ENCODE peak calls at places on chromosomes 7 and 10, in eight cellular contexts. G is left ventricle myocardium inferior, V is uterus, T is neural progenitor cell, Y is psoas muscle, S is fibroblast of the aortic adventitia, W is AG09309, R is AG04450. H is an unnamed sample.

GRCh38 chr10:79375321-79376077 is 28.2 kb downstream of the PPIF start:
- DNase-seq in T (no peak), V (no peak), S (peak; percentile 54), W (no peak), Y (no peak), G (no peak), R (no peak), H (no peak)

GRCh38 chr10:129755075-129756020 is 208.7 kb downstream of the EBF3 start:
- DNase-seq in S (no peak), W (no peak), V (no peak), T (no peak), R (no peak), G (no peak), Y (no peak), H (no peak)

GRCh38 chr10:46216836-46217748 is 69.7 kb upstream of the ANTXRL start:
- DNase-seq in G (no peak), V (no peak), S (no peak), T (no peak), W (no peak), R (no peak), Y (no peak), H (no peak)

GRCh38 chr7:16428182-16428581 is 6.8 kb upstream of the CRPPA start:
- DNase-seq in R (no peak), V (no peak), S (no peak), W (no peak), G (no peak), Y (no peak), T (no peak), H (no peak)

GRCh38 chr7:101926265-101926664 is 108.8 kb downstream of the CUX1 start:
- DNase-seq in Y (no peak), R (no peak), T (no peak), S (no peak), V (no peak), G (no peak), W (no peak), H (no peak)

GRCh38 chr7:108358553-108358952 is 97.7 kb downstream of the NRCAM start:
- DNase-seq in T (no peak), G (no peak), W (peak; percentile 55), S (peak; percentile 92), V (no peak), R (peak; percentile 6), Y (no peak), H (peak; percentile 62)

GRCh38 chr10:132880148-132880981 is 62.0 kb downstream of the CFAP46 start:
- DNase-seq in T (no peak), S (no peak), Y (no peak), R (no peak), W (no peak), G (no peak), V (no peak), H (no peak)

GRCh38 chr7:69819306-69819705 is 221.0 kb downstream of the AUTS2 start:
- DNase-seq in W (no peak), S (no peak), V (no peak), R (no peak), G (no peak), Y (no peak), T (peak; percentile 34), H (no peak)

GRCh38 chr10:73644015-73644743 is 2.9 kb upstream of the MYOZ1 start:
- DNase-seq in W (peak; percentile 33), Y (no peak), S (peak; percentile 84), G (no peak), T (peak; percentile 83), R (no peak), V (peak; percentile 59), H (peak; percentile 41)

GRCh38 chr10:118596426-118597124 is 1.1 kb upstream of the PRLHR start:
- DNase-seq in W (no peak), G (no peak), S (no peak), Y (no peak), T (peak; percentile 81), V (no peak), R (no peak), H (no peak)

GRCh38 chr7:126778101-126778500 is 474.6 kb downstream of the GRM8 start:
- DNase-seq in S (no peak), G (no peak), Y (no peak), W (no peak), T (no peak), R (no peak), V (no peak), H (no peak)

GRCh38 chr10:122911889-122912484 is 1.6 kb downstream of the FAM24A start:
- DNase-seq in V (no peak), R (no peak), S (peak; percentile 53), W (no peak), T (peak; percentile 87), Y (peak; percentile 17), G (no peak), H (no peak)

GRCh38 chr10:43874984-43875383 is 226.3 kb upstream of the ZNF32 start:
- DNase-seq in S (no peak), T (no peak), R (no peak), G (no peak), W (no peak), V (no peak), Y (no peak), H (no peak)

GRCh38 chr10:43461950-43462349 is 25.0 kb downstream of the ZNF487 start:
- DNase-seq in R (peak; percentile 66), G (no peak), W (peak; percentile 63), Y (no peak), S (peak; percentile 94), T (peak; percentile 86), V (no peak), H (peak; percentile 68)

DNA sequence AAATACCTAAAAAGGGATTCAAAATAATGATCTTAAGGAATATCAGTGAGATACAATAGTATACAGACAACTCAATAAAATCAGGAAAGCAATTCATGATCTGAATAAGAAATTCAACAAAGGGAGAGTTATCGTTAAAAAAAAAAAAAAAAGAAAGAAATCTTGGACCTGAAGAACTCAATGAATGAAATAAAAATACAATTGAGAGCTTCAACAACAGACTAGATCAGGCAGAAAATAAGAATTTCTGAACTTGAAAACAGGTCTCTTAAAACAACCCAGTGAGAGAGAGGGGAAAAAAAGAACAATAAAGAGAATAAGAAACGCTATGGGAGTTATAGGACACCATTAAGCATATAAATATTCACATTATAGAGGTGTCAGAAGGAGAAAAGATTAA is 72.0 kb upstream of the MACROH2A2 start:
- DNase-seq in R (no peak), S (no peak), V (no peak), G (no peak), Y (no peak), W (no peak), T (no peak), H (no peak)
- TF ChIP-seq CTCF in R (no peak), S (no peak), V (no peak), G (no peak), Y (no peak), W (no peak), T (no peak), H (no peak)

GRCh38 chr7:105295626-105296352 is 92.9 kb downstream of the SRPK2 start:
- DNase-seq in W (no peak), G (no peak), S (no peak), T (no peak), R (no peak), V (no peak), Y (no peak), H (no peak)
- TF ChIP-seq CTCF in W (no peak), G (no peak), S (no peak), T (no peak), R (no peak), V (no peak), Y (no peak), H (no peak)

GRCh38 chr10:109957092-109957797 is 33.9 kb upstream of the XPNPEP1 start:
- DNase-seq in V (no peak), W (no peak), Y (no peak), R (no peak), S (no peak), G (no peak), T (no peak), H (no peak)

GRCh38 chr10:109953745-109954144 is 30.4 kb upstream of the XPNPEP1 start:
- DNase-seq in G (no peak), R (no peak), T (no peak), S (peak; percentile 81), W (no peak), V (no peak), Y (no peak), H (no peak)

GRCh38 chr10:109958059-109958458 is 34.7 kb upstream of the XPNPEP1 start:
- DNase-seq in W (no peak), Y (no peak), S (no peak), T (no peak), R (no peak), G (no peak), V (no peak), H (no peak)

GRCh38 chr10:109959571-109960145 is 36.3 kb upstream of the XPNPEP1 start:
- DNase-seq in G (no peak), R (no peak), S (no peak), W (no peak), V (no peak), Y (no peak), T (no peak), H (no peak)

DNA sequence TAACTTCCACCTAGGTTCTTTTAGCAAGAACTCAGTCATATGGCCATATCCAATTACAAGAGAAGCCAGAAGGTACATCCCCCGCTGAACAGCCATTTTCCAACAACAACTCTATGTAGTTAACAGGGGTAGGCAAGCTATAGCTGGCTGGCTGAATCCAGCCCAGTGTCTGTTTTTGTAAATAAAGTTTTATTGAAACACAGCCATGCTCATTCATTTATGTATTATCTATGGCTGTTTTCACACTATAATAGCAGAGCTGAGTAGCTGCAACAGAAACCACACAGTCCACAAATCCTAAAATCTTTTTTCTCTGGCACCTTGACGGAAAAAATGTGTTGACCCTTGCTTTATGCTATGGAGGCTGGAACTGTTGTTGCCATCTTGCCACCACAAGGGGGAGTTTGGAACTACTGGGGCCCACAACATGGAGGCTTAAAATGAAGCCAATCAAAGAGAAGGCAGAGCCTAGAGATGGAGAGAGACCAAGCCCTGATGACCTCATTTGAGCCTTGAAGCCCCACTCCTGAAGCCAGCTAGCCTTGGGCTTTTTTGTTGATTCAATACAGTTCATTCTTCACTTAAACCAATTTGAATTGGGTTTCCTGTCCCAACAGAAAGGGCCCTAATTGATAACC is 33.3 kb upstream of the XPNPEP1 start:
- DNase-seq in V (no peak), S (peak; percentile 58), Y (no peak), R (no peak), T (peak; percentile 55), G (no peak), W (no peak), H (no peak)
- TF ChIP-seq CTCF in V (peak; percentile 18), S (peak; percentile 57), Y (peak; percentile 20), R (peak; percentile 61), T (peak; percentile 68), G (peak; percentile 51), W (peak; percentile 63), H (peak; percentile 39)

DNA sequence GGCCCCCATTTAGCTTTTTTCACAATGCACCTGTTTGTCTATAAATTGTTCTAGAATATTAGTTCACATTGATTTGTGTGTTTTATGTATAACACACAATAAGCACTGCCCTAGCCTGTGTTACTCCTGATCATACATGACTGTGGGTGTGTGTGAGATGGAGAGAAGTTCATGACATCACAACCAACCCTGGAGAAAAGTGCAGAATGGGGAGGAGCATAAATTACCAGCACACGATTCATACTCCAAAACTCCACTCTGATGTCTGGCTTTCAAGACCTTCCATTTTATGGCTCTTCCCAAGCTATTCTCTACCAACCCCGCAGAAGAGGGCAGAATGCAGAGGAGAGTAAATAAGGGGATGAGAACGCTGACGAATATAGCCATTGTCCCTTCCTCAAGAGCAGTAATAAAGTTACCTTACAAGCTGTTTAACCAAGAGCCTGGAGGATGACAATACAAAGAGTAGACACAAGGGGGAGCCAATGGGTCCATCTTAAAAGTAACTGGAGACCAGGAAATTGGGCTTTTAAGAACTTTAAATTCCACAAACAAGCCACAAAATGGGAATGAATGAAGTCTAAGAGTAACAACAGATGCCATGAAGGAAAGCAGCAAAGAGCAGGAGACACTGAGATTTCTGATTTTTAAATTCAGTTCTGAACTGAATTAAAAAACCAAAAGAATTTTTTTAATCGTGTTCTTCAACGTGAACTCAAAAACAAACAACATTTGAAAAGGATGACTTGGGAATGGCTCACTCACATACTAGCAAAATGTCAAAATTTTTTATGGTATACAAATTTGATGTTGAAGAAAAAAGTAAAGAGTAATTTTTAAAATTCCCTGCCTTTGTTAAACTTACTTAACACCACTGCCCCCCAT is 159.6 kb downstream of the PARD3 start:
- DNase-seq in V (no peak), T (peak; percentile 72), Y (no peak), W (peak; percentile 45), G (no peak), R (peak; percentile 39), S (peak; percentile 86), H (peak; percentile 37)
- TF ChIP-seq CTCF in V (peak; percentile 65), T (peak; percentile 79), Y (peak; percentile 69), W (peak; percentile 66), G (peak; percentile 76), R (peak; percentile 80), S (peak; percentile 84), H (peak; percentile 74)

H was measured in AG09319.